ENCODE peak calls at places on chromosomes 2 and 18, in four cellular contexts. K is PC-3, M is IMR-90, S is heart left ventricle. X is an unnamed sample.
A peak's percentile ranks its signal among the peaks of the same experiment; 100 is the strongest.

GRCh38 chr18:14189858-14190257 is 57.6 kb upstream of the ZNF519 start:
- ATAC-seq in K (peak; percentile 95), M (no peak), S (no peak), X (no peak)

GRCh38 chr2:197285361-197285760 is 25.2 kb downstream of the ANKRD44 start:
- ATAC-seq in K (no peak), M (no peak), S (no peak), X (no peak)

GRCh38 chr18:49590608-49591007 is 28.8 kb downstream of the LIPG start:
- ATAC-seq in K (no peak), M (no peak), S (no peak), X (no peak)

GRCh38 chr18:3869848-3870247 is 419.9 kb downstream of the TGIF1 start:
- ATAC-seq in K (peak; percentile 74), M (peak; percentile 87), S (peak; percentile 76), X (no peak)

GRCh38 chr2:112166801-112167499 is 28.8 kb downstream of the FBLN7 start:
- ATAC-seq in K (no peak), M (no peak), S (no peak), X (no peak)

GRCh38 chr2:174607989-174608865 is 10.6 kb upstream of the WIPF1 start:
- ATAC-seq in K (no peak), M (no peak), S (no peak), X (peak; percentile 91)

GRCh38 chr2:191078165-191078867 is 64.3 kb upstream of the STAT1 start:
- ATAC-seq in K (no peak), M (no peak), S (no peak), X (no peak)

GRCh38 chr2:171034315-171034714 is 105.3 kb downstream of the GORASP2 start:
- ATAC-seq in K (peak; percentile 81), M (peak; percentile 65), S (no peak), X (no peak)

GRCh38 chr2:24315669-24316068 is 44.7 kb downstream of the ITSN2 start:
- ATAC-seq in K (no peak), M (no peak), S (no peak), X (peak; percentile 91)

GRCh38 chr18:64260810-64261209 is 111.9 kb upstream of the LINC00305 start:
- ATAC-seq in K (no peak), M (no peak), S (no peak), X (no peak)

GRCh38 chr18:57523171-57523956 is 63.1 kb downstream of the FECH start:
- ATAC-seq in K (no peak), M (no peak), S (peak; percentile 61), X (peak; percentile 21)

GRCh38 chr18:61900504-61901281 is 7.9 kb upstream of the RNF152 start:
- ATAC-seq in K (no peak), M (no peak), S (no peak), X (no peak)

GRCh38 chr2:86764661-86765307 is 25.9 kb downstream of the CD8A start:
- ATAC-seq in K (peak; percentile 78), M (peak; percentile 81), S (peak; percentile 42), X (peak; percentile 56)

GRCh38 chr2:186543561-186544131 is 46.2 kb upstream of the ITGAV start:
- ATAC-seq in K (peak; percentile 45), M (peak; percentile 43), S (no peak), X (no peak)

GRCh38 chr2:11022064-11022463 is 110.3 kb downstream of the KCNF1 start:
- ATAC-seq in K (no peak), M (no peak), S (no peak), X (no peak)

GRCh38 chr18:48859311-48860275 is 91.2 kb downstream of the SMAD7 start:
- ATAC-seq in K (no peak), M (no peak), S (peak; percentile 6), X (no peak)

GRCh38 chr2:173545364-173545734 is 190.7 kb downstream of the CDCA7 start:
- ATAC-seq in K (peak; percentile 73), M (no peak), S (peak; percentile 72), X (no peak)

GRCh38 chr2:240820014-240820606 is at the start of gene KIF1A:
- ATAC-seq in K (no peak), M (peak; percentile 21), S (no peak), X (no peak)

GRCh38 chr2:8457620-8458255 is 224.1 kb upstream of the ID2 start:
- ATAC-seq in K (no peak), M (no peak), S (no peak), X (no peak)

GRCh38 chr2:33011941-33012340 is 65.2 kb downstream of the LTBP1 start:
- ATAC-seq in K (peak; percentile 6), M (peak; percentile 26), S (no peak), X (no peak)